ENCODE peak calls at places on chromosomes 6 and 20, in eight cellular contexts. One of them, this sample, is unnamed.

GRCh38 chr6:38350882-38351281 is 288.8 kb downstream of the BTBD9 start:
- DNase-seq in suprapubic skin: no peak
- DNase-seq in SJSA1: no peak
- DNase-seq in nephron progenitor cell: no peak
- DNase-seq in renal cortical epithelial cell: peak; percentile 80
- DNase-seq in sciatic nerve: no peak
- DNase-seq in NCI-H1436 treated with DMSO at 0.1 percent for 48 hours: no peak
- DNase-seq in KBM-7: no peak
- DNase-seq in this sample: peak; percentile 41

GRCh38 chr6:158718431-158719126 is 68.7 kb downstream of the SYTL3 start:
- DNase-seq in suprapubic skin: no peak
- DNase-seq in NCI-H1436 treated with DMSO at 0.1 percent for 48 hours: no peak
- DNase-seq in KBM-7: peak; percentile 58
- DNase-seq in renal cortical epithelial cell: peak; percentile 33
- DNase-seq in sciatic nerve: no peak
- DNase-seq in nephron progenitor cell: peak; percentile 56
- DNase-seq in SJSA1: no peak
- DNase-seq in this sample: peak; percentile 46

GRCh38 chr6:551405-551804 is 105.5 kb downstream of the HUS1B start:
- DNase-seq in renal cortical epithelial cell: peak; percentile 12
- DNase-seq in SJSA1: peak; percentile 84
- DNase-seq in nephron progenitor cell: peak; percentile 32
- DNase-seq in KBM-7: peak; percentile 15
- DNase-seq in suprapubic skin: no peak
- DNase-seq in sciatic nerve: no peak
- DNase-seq in NCI-H1436 treated with DMSO at 0.1 percent for 48 hours: no peak
- DNase-seq in this sample: peak; percentile 15

GRCh38 chr6:145244712-145245111 is 490.6 kb downstream of the EPM2A start:
- DNase-seq in nephron progenitor cell: no peak
- DNase-seq in sciatic nerve: no peak
- DNase-seq in SJSA1: no peak
- DNase-seq in NCI-H1436 treated with DMSO at 0.1 percent for 48 hours: no peak
- DNase-seq in suprapubic skin: no peak
- DNase-seq in renal cortical epithelial cell: peak; percentile 6
- DNase-seq in KBM-7: no peak
- DNase-seq in this sample: no peak

GRCh38 chr6:159985296-159985940 is 16.5 kb downstream of the IGF2R start:
- DNase-seq in renal cortical epithelial cell: peak; percentile 85
- DNase-seq in nephron progenitor cell: no peak
- DNase-seq in NCI-H1436 treated with DMSO at 0.1 percent for 48 hours: no peak
- DNase-seq in KBM-7: no peak
- DNase-seq in sciatic nerve: no peak
- DNase-seq in suprapubic skin: no peak
- DNase-seq in SJSA1: no peak
- DNase-seq in this sample: peak; percentile 59

GRCh38 chr6:89146748-89147715 is 1.2 kb downstream of the PM20D2 start:
- DNase-seq in nephron progenitor cell: no peak
- DNase-seq in suprapubic skin: no peak
- DNase-seq in NCI-H1436 treated with DMSO at 0.1 percent for 48 hours: no peak
- DNase-seq in sciatic nerve: no peak
- DNase-seq in renal cortical epithelial cell: peak; percentile 80
- DNase-seq in KBM-7: peak; percentile 68
- DNase-seq in SJSA1: peak; percentile 52
- DNase-seq in this sample: peak; percentile 81

GRCh38 chr6:151731313-151731712 is 76.2 kb upstream of the ESR1 start:
- DNase-seq in sciatic nerve: no peak
- DNase-seq in renal cortical epithelial cell: no peak
- DNase-seq in KBM-7: no peak
- DNase-seq in nephron progenitor cell: no peak
- DNase-seq in suprapubic skin: no peak
- DNase-seq in NCI-H1436 treated with DMSO at 0.1 percent for 48 hours: no peak
- DNase-seq in SJSA1: no peak
- DNase-seq in this sample: no peak

GRCh38 chr6:7594579-7595125 is 4.7 kb downstream of the SNRNP48 start:
- DNase-seq in KBM-7: no peak
- DNase-seq in sciatic nerve: no peak
- DNase-seq in NCI-H1436 treated with DMSO at 0.1 percent for 48 hours: no peak
- DNase-seq in renal cortical epithelial cell: no peak
- DNase-seq in nephron progenitor cell: no peak
- DNase-seq in SJSA1: no peak
- DNase-seq in suprapubic skin: no peak
- DNase-seq in this sample: peak; percentile 35

GRCh38 chr6:29708432-29709177 is 14.6 kb upstream of the HLA-F start:
- DNase-seq in KBM-7: peak; percentile 9
- DNase-seq in suprapubic skin: no peak
- DNase-seq in renal cortical epithelial cell: no peak
- DNase-seq in sciatic nerve: no peak
- DNase-seq in nephron progenitor cell: no peak
- DNase-seq in NCI-H1436 treated with DMSO at 0.1 percent for 48 hours: no peak
- DNase-seq in SJSA1: no peak
- DNase-seq in this sample: no peak

GRCh38 chr6:11323666-11324452 is 91.4 kb upstream of the NEDD9 start:
- DNase-seq in sciatic nerve: no peak
- DNase-seq in KBM-7: peak; percentile 92
- DNase-seq in SJSA1: no peak
- DNase-seq in suprapubic skin: no peak
- DNase-seq in nephron progenitor cell: no peak
- DNase-seq in renal cortical epithelial cell: peak; percentile 69
- DNase-seq in NCI-H1436 treated with DMSO at 0.1 percent for 48 hours: no peak
- DNase-seq in this sample: peak; percentile 63

GRCh38 chr20:60062431-60063336 is 104.5 kb downstream of the CDH26 start:
- DNase-seq in renal cortical epithelial cell: peak; percentile 15
- DNase-seq in nephron progenitor cell: no peak
- DNase-seq in KBM-7: no peak
- DNase-seq in SJSA1: peak; percentile 93
- DNase-seq in NCI-H1436 treated with DMSO at 0.1 percent for 48 hours: no peak
- DNase-seq in suprapubic skin: no peak
- DNase-seq in sciatic nerve: no peak
- DNase-seq in this sample: peak; percentile 43

GRCh38 chr6:69825904-69826303 is 29.1 kb upstream of the LMBRD1 start:
- DNase-seq in renal cortical epithelial cell: peak; percentile 41
- DNase-seq in suprapubic skin: no peak
- DNase-seq in KBM-7: no peak
- DNase-seq in NCI-H1436 treated with DMSO at 0.1 percent for 48 hours: no peak
- DNase-seq in sciatic nerve: no peak
- DNase-seq in nephron progenitor cell: no peak
- DNase-seq in SJSA1: no peak
- DNase-seq in this sample: no peak

GRCh38 chr20:59806578-59806975 is 126.9 kb downstream of the SYCP2 start:
- DNase-seq in NCI-H1436 treated with DMSO at 0.1 percent for 48 hours: no peak
- DNase-seq in sciatic nerve: no peak
- DNase-seq in SJSA1: no peak
- DNase-seq in suprapubic skin: no peak
- DNase-seq in renal cortical epithelial cell: no peak
- DNase-seq in nephron progenitor cell: no peak
- DNase-seq in KBM-7: no peak
- DNase-seq in this sample: no peak

GRCh38 chr6:52399511-52400315 is 20.4 kb upstream of the EFHC1 start:
- DNase-seq in KBM-7: peak; percentile 55
- DNase-seq in renal cortical epithelial cell: peak; percentile 69
- DNase-seq in sciatic nerve: no peak
- DNase-seq in suprapubic skin: no peak
- DNase-seq in SJSA1: peak; percentile 53
- DNase-seq in nephron progenitor cell: peak; percentile 27
- DNase-seq in NCI-H1436 treated with DMSO at 0.1 percent for 48 hours: no peak
- DNase-seq in this sample: peak; percentile 70

GRCh38 chr20:55415567-55416142 is 589.7 kb downstream of the CBLN4 start:
- DNase-seq in NCI-H1436 treated with DMSO at 0.1 percent for 48 hours: no peak
- DNase-seq in SJSA1: no peak
- DNase-seq in sciatic nerve: no peak
- DNase-seq in suprapubic skin: no peak
- DNase-seq in nephron progenitor cell: no peak
- DNase-seq in renal cortical epithelial cell: peak; percentile 25
- DNase-seq in KBM-7: peak; percentile 7
- DNase-seq in this sample: peak; percentile 43

GRCh38 chr6:17086469-17086868 is 15.4 kb upstream of the STMND1 start:
- DNase-seq in SJSA1: peak; percentile 77
- DNase-seq in NCI-H1436 treated with DMSO at 0.1 percent for 48 hours: no peak
- DNase-seq in nephron progenitor cell: peak; percentile 46
- DNase-seq in suprapubic skin: no peak
- DNase-seq in renal cortical epithelial cell: peak; percentile 71
- DNase-seq in KBM-7: peak; percentile 37
- DNase-seq in sciatic nerve: no peak
- DNase-seq in this sample: peak; percentile 73

GRCh38 chr20:63293866-63294535 is 1.0 kb downstream of the COL20A1 start:
- DNase-seq in renal cortical epithelial cell: no peak
- DNase-seq in nephron progenitor cell: no peak
- DNase-seq in NCI-H1436 treated with DMSO at 0.1 percent for 48 hours: no peak
- DNase-seq in suprapubic skin: no peak
- DNase-seq in SJSA1: no peak
- DNase-seq in KBM-7: no peak
- DNase-seq in sciatic nerve: no peak
- DNase-seq in this sample: no peak

GRCh38 chr6:112407191-112407590 is 60.1 kb downstream of the RFPL4B start:
- DNase-seq in NCI-H1436 treated with DMSO at 0.1 percent for 48 hours: no peak
- DNase-seq in renal cortical epithelial cell: peak; percentile 45
- DNase-seq in suprapubic skin: no peak
- DNase-seq in nephron progenitor cell: no peak
- DNase-seq in sciatic nerve: no peak
- DNase-seq in SJSA1: no peak
- DNase-seq in KBM-7: no peak
- DNase-seq in this sample: no peak

GRCh38 chr6:98416027-98416426 is 418.3 kb upstream of the POU3F2 start:
- DNase-seq in KBM-7: no peak
- DNase-seq in SJSA1: no peak
- DNase-seq in nephron progenitor cell: no peak
- DNase-seq in sciatic nerve: no peak
- DNase-seq in NCI-H1436 treated with DMSO at 0.1 percent for 48 hours: no peak
- DNase-seq in renal cortical epithelial cell: no peak
- DNase-seq in suprapubic skin: no peak
- DNase-seq in this sample: no peak

GRCh38 chr20:23404196-23404595 is 17.1 kb downstream of the NAPB start:
- DNase-seq in SJSA1: no peak
- DNase-seq in suprapubic skin: no peak
- DNase-seq in NCI-H1436 treated with DMSO at 0.1 percent for 48 hours: no peak
- DNase-seq in renal cortical epithelial cell: peak; percentile 45
- DNase-seq in sciatic nerve: no peak
- DNase-seq in KBM-7: no peak
- DNase-seq in nephron progenitor cell: no peak
- DNase-seq in this sample: peak; percentile 23

GRCh38 chr6:120981835-120982234 is 352.4 kb downstream of the TBC1D32 start:
- DNase-seq in suprapubic skin: no peak
- DNase-seq in renal cortical epithelial cell: no peak
- DNase-seq in nephron progenitor cell: no peak
- DNase-seq in NCI-H1436 treated with DMSO at 0.1 percent for 48 hours: no peak
- DNase-seq in SJSA1: no peak
- DNase-seq in KBM-7: no peak
- DNase-seq in sciatic nerve: no peak
- DNase-seq in this sample: no peak

GRCh38 chr20:6530254-6530653 is 237.2 kb upstream of the BMP2 start:
- DNase-seq in SJSA1: no peak
- DNase-seq in renal cortical epithelial cell: no peak
- DNase-seq in suprapubic skin: no peak
- DNase-seq in KBM-7: no peak
- DNase-seq in sciatic nerve: no peak
- DNase-seq in nephron progenitor cell: no peak
- DNase-seq in NCI-H1436 treated with DMSO at 0.1 percent for 48 hours: no peak
- DNase-seq in this sample: no peak

GRCh38 chr6:138182939-138183791 is 21.4 kb downstream of the ARFGEF3 start:
- DNase-seq in suprapubic skin: no peak
- DNase-seq in NCI-H1436 treated with DMSO at 0.1 percent for 48 hours: no peak
- DNase-seq in KBM-7: no peak
- DNase-seq in SJSA1: no peak
- DNase-seq in sciatic nerve: peak; percentile 63
- DNase-seq in renal cortical epithelial cell: no peak
- DNase-seq in nephron progenitor cell: no peak
- DNase-seq in this sample: no peak

GRCh38 chr6:135703621-135704020 is 147.9 kb upstream of the PDE7B start:
- DNase-seq in sciatic nerve: no peak
- DNase-seq in KBM-7: no peak
- DNase-seq in SJSA1: no peak
- DNase-seq in NCI-H1436 treated with DMSO at 0.1 percent for 48 hours: no peak
- DNase-seq in nephron progenitor cell: no peak
- DNase-seq in suprapubic skin: no peak
- DNase-seq in renal cortical epithelial cell: no peak
- DNase-seq in this sample: no peak

GRCh38 chr6:136801581-136801980 is 9.3 kb upstream of the MAP3K5 start:
- DNase-seq in SJSA1: no peak
- DNase-seq in KBM-7: no peak
- DNase-seq in nephron progenitor cell: no peak
- DNase-seq in suprapubic skin: no peak
- DNase-seq in sciatic nerve: no peak
- DNase-seq in NCI-H1436 treated with DMSO at 0.1 percent for 48 hours: no peak
- DNase-seq in renal cortical epithelial cell: no peak
- DNase-seq in this sample: no peak

GRCh38 chr20:35766843-35767242 is 5.0 kb upstream of the PHF20 start:
- DNase-seq in sciatic nerve: no peak
- DNase-seq in nephron progenitor cell: no peak
- DNase-seq in SJSA1: no peak
- DNase-seq in suprapubic skin: no peak
- DNase-seq in renal cortical epithelial cell: no peak
- DNase-seq in KBM-7: no peak
- DNase-seq in NCI-H1436 treated with DMSO at 0.1 percent for 48 hours: no peak
- DNase-seq in this sample: no peak

GRCh38 chr6:106223300-106223930 is 102.1 kb downstream of the ATG5 start:
- DNase-seq in NCI-H1436 treated with DMSO at 0.1 percent for 48 hours: no peak
- DNase-seq in nephron progenitor cell: peak; percentile 61
- DNase-seq in SJSA1: peak; percentile 51
- DNase-seq in KBM-7: peak; percentile 66
- DNase-seq in suprapubic skin: no peak
- DNase-seq in sciatic nerve: peak; percentile 69
- DNase-seq in renal cortical epithelial cell: peak; percentile 77
- DNase-seq in this sample: peak; percentile 67

GRCh38 chr20:1813101-1813529 is 82.1 kb upstream of the SIRPA start:
- DNase-seq in renal cortical epithelial cell: peak; percentile 87
- DNase-seq in sciatic nerve: peak; percentile 80
- DNase-seq in suprapubic skin: no peak
- DNase-seq in nephron progenitor cell: no peak
- DNase-seq in NCI-H1436 treated with DMSO at 0.1 percent for 48 hours: no peak
- DNase-seq in SJSA1: peak; percentile 91
- DNase-seq in KBM-7: no peak
- DNase-seq in this sample: peak; percentile 90

GRCh38 chr6:161545741-161546140 is 271.9 kb upstream of the AGPAT4 start:
- DNase-seq in suprapubic skin: no peak
- DNase-seq in NCI-H1436 treated with DMSO at 0.1 percent for 48 hours: no peak
- DNase-seq in nephron progenitor cell: no peak
- DNase-seq in KBM-7: no peak
- DNase-seq in SJSA1: no peak
- DNase-seq in renal cortical epithelial cell: no peak
- DNase-seq in sciatic nerve: no peak
- DNase-seq in this sample: no peak

GRCh38 chr6:47152666-47153065 is 110.5 kb upstream of the ADGRF1 start:
- DNase-seq in renal cortical epithelial cell: no peak
- DNase-seq in nephron progenitor cell: no peak
- DNase-seq in SJSA1: no peak
- DNase-seq in KBM-7: no peak
- DNase-seq in NCI-H1436 treated with DMSO at 0.1 percent for 48 hours: no peak
- DNase-seq in sciatic nerve: no peak
- DNase-seq in suprapubic skin: no peak
- DNase-seq in this sample: no peak

GRCh38 chr6:81562169-81562568 is 190.3 kb downstream of the TENT5A start:
- DNase-seq in SJSA1: no peak
- DNase-seq in renal cortical epithelial cell: peak; percentile 27
- DNase-seq in KBM-7: no peak
- DNase-seq in sciatic nerve: no peak
- DNase-seq in NCI-H1436 treated with DMSO at 0.1 percent for 48 hours: no peak
- DNase-seq in nephron progenitor cell: no peak
- DNase-seq in suprapubic skin: no peak
- DNase-seq in this sample: peak; percentile 24

GRCh38 chr20:37356387-37356786 is 10.4 kb downstream of the SRC start:
- DNase-seq in sciatic nerve: peak; percentile 78
- DNase-seq in renal cortical epithelial cell: no peak
- DNase-seq in suprapubic skin: peak; percentile 77
- DNase-seq in SJSA1: no peak
- DNase-seq in NCI-H1436 treated with DMSO at 0.1 percent for 48 hours: no peak
- DNase-seq in nephron progenitor cell: no peak
- DNase-seq in KBM-7: no peak
- DNase-seq in this sample: peak; percentile 33

GRCh38 chr6:149750136-149750609 is 632 bp downstream of the PCMT1 start:
- DNase-seq in KBM-7: peak; percentile 82
- DNase-seq in renal cortical epithelial cell: peak; percentile 37
- DNase-seq in NCI-H1436 treated with DMSO at 0.1 percent for 48 hours: peak; percentile 42
- DNase-seq in SJSA1: peak; percentile 61
- DNase-seq in sciatic nerve: peak; percentile 67
- DNase-seq in suprapubic skin: no peak
- DNase-seq in nephron progenitor cell: peak; percentile 70
- DNase-seq in this sample: peak; percentile 76

GRCh38 chr20:38290829-38291581 is 13.0 kb upstream of the BPI start:
- DNase-seq in suprapubic skin: no peak
- DNase-seq in SJSA1: peak; percentile 94
- DNase-seq in nephron progenitor cell: peak; percentile 39
- DNase-seq in KBM-7: no peak
- DNase-seq in NCI-H1436 treated with DMSO at 0.1 percent for 48 hours: no peak
- DNase-seq in renal cortical epithelial cell: peak; percentile 64
- DNase-seq in sciatic nerve: peak; percentile 64
- DNase-seq in this sample: peak; percentile 63

This sample was measured in kidney tubule cell.